ENCODE peak calls at places on chromosome 13, in six cellular contexts. H is uterus; U is BE2C; L is stomach; Z is keratinocyte; B is CD4-positive, alpha-beta T cell. P is an unnamed sample.

GRCh38 chr13:33935969-33936368 is 118.0 kb downstream of the RFC3 start:
- DNase-seq in H (no peak), Z (no peak), U (no peak), L (no peak), B (no peak), P (no peak)

GRCh38 chr13:73223372-73223781 is 164.6 kb downstream of the KLF5 start:
- DNase-seq in U (no peak), L (no peak), H (no peak), B (no peak), Z (no peak), P (no peak)

GRCh38 chr13:49932066-49932465 is 4.1 kb downstream of the SPRYD7 start:
- DNase-seq in H (no peak), Z (no peak), L (no peak), U (no peak), B (no peak), P (no peak)

GRCh38 chr13:107329991-107330390 is 762.1 kb upstream of the ARGLU1 start:
- DNase-seq in Z (no peak), H (no peak), B (no peak), L (no peak), U (no peak), P (no peak)

GRCh38 chr13:77316430-77316829 is 10.5 kb downstream of the MYCBP2 start:
- DNase-seq in B (no peak), L (no peak), Z (no peak), U (no peak), H (no peak), P (no peak)

GRCh38 chr13:48859168-48860105 is 116.3 kb upstream of the FNDC3A start:
- DNase-seq in H (no peak), B (no peak), U (no peak), Z (no peak), L (no peak), P (no peak)

GRCh38 chr13:76027131-76027530 is 391.0 kb downstream of the LMO7 start:
- DNase-seq in H (no peak), U (no peak), L (no peak), B (no peak), Z (no peak), P (no peak)

GRCh38 chr13:27830010-27830409 is 37.7 kb downstream of the GSX1 start:
- DNase-seq in Z (no peak), H (no peak), L (peak), B (peak), U (peak), P (peak)

GRCh38 chr13:103935117-103935516 is 868.9 kb upstream of the SLC10A2 start:
- DNase-seq in Z (no peak), L (no peak), U (no peak), B (no peak), H (no peak), P (no peak)

GRCh38 chr13:99626461-99627082 is 125.3 kb downstream of the TM9SF2 start:
- DNase-seq in L (no peak), Z (no peak), H (no peak), U (no peak), B (no peak), P (no peak)

GRCh38 chr13:30319130-30319529 is 11.8 kb upstream of the KATNAL1 start:
- DNase-seq in Z (no peak), U (no peak), H (no peak), B (no peak), L (no peak), P (no peak)

GRCh38 chr13:39590466-39591036 is 12.4 kb downstream of the LHFPL6 start:
- DNase-seq in B (no peak), Z (no peak), H (no peak), U (no peak), L (no peak), P (no peak)

GRCh38 chr13:48232420-48233096 is 448 bp upstream of the ITM2B start:
- DNase-seq in U (no peak), B (no peak), L (peak), Z (no peak), H (peak), P (no peak)

GRCh38 chr13:21849323-21849722 is 178.4 kb downstream of the FGF9 start:
- DNase-seq in H (no peak), L (no peak), B (no peak), U (no peak), Z (no peak), P (no peak)

GRCh38 chr13:51202477-51203046 is 19.6 kb upstream of the FAM124A start:
- DNase-seq in Z (no peak), H (no peak), L (no peak), U (no peak), B (no peak), P (no peak)

GRCh38 chr13:51731759-51732158 is 72.2 kb downstream of the DHRS12 start:
- DNase-seq in L (no peak), B (no peak), Z (no peak), H (no peak), U (no peak), P (no peak)

GRCh38 chr13:110278859-110279258 is 28.1 kb downstream of the COL4A1 start:
- DNase-seq in U (no peak), Z (no peak), L (no peak), H (no peak), B (no peak), P (no peak)

GRCh38 chr13:111017755-111018487 is 97.2 kb upstream of the ARHGEF7 start:
- DNase-seq in B (no peak), H (no peak), L (no peak), U (no peak), Z (no peak), P (no peak)

GRCh38 chr13:113647351-113648217 is 10.4 kb downstream of the ATP4B start:
- DNase-seq in B (peak), Z (no peak), L (peak), U (peak), H (peak), P (peak)

GRCh38 chr13:95298971-95299627 is 2.2 kb downstream of the ABCC4 start:
- DNase-seq in U (no peak), Z (no peak), H (no peak), L (no peak), B (no peak), P (no peak)

GRCh38 chr13:114105351-114106225 is 26.8 kb downstream of the RASA3 start:
- DNase-seq in Z (no peak), L (no peak), U (peak), B (peak), H (peak), P (no peak)

GRCh38 chr13:96299235-96299634 is 209.3 kb downstream of the HS6ST3 start:
- DNase-seq in H (no peak), B (no peak), Z (no peak), U (no peak), L (no peak), P (no peak)

GRCh38 chr13:109874444-109874920 is 88.1 kb upstream of the IRS2 start:
- DNase-seq in H (no peak), U (no peak), L (no peak), Z (no peak), B (no peak), P (no peak)

GRCh38 chr13:30600470-30600869 is 17.2 kb upstream of the USPL1 start:
- DNase-seq in B (no peak), U (no peak), Z (no peak), H (no peak), L (no peak), P (no peak)

GRCh38 chr13:35832551-35832950 is 298.6 kb downstream of the DCLK1 start:
- DNase-seq in H (no peak), L (no peak), U (no peak), Z (no peak), B (no peak), P (no peak)

GRCh38 chr13:108957369-108958012 is 328.1 kb downstream of the MYO16 start:
- DNase-seq in U (no peak), H (peak), B (no peak), Z (peak), L (no peak), P (no peak)

GRCh38 chr13:76223565-76223964 is 587.4 kb downstream of the LMO7 start:
- DNase-seq in H (no peak), B (no peak), Z (no peak), L (no peak), U (no peak), P (no peak)

GRCh38 chr13:48291730-48292129 is 11.8 kb upstream of the RB1 start:
- DNase-seq in Z (no peak), U (no peak), L (peak), H (no peak), B (no peak), P (no peak)

GRCh38 chr13:89923731-89924130 is 1423.8 kb upstream of the MIR17HG start:
- DNase-seq in L (no peak), U (no peak), B (no peak), H (no peak), Z (no peak), P (no peak)

GRCh38 chr13:36841411-36841810 is 22.4 kb downstream of the RFXAP start:
- DNase-seq in H (no peak), U (no peak), Z (no peak), B (no peak), L (no peak), P (no peak)
- TF ChIP-seq CTCF in H (no peak), U (no peak), Z (no peak), B (no peak), L (no peak), P (no peak)

DNA sequence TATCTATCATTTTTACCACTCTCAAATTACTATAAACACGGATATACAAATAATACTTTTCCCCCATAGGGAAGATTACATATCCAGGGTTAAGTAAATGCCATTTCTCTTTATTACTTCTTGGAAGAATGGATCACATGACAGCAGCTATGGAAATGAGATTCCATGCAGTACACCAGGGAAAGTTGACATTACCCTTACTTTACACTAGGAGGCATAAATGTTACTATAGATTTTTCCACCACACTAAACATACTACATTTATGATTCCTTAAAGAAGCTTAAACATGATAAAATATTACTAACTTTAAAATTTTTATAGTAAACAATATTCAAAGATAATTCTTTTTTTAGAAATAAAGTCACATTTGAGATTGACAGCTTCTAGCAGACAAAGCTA is 611.4 kb downstream of the PCDH9 start:
- DNase-seq in H (no peak), U (no peak), B (no peak), Z (no peak), L (no peak), P (no peak)
- TF ChIP-seq CTCF in H (no peak), U (peak), B (no peak), Z (peak), L (peak), P (no peak)

GRCh38 chr13:32893176-32893575 is 123.0 kb upstream of the KL start:
- DNase-seq in Z (no peak), H (no peak), B (no peak), U (no peak), L (no peak), P (no peak)
- TF ChIP-seq CTCF in Z (no peak), H (no peak), B (no peak), U (no peak), L (no peak), P (no peak)

GRCh38 chr13:79973533-79973963 is 367.4 kb downstream of the SPRY2 start:
- DNase-seq in L (no peak), U (peak), H (peak), Z (no peak), B (no peak), P (no peak)
- TF ChIP-seq CTCF in L (peak), U (peak), H (peak), Z (peak), B (no peak), P (peak)

GRCh38 chr13:44410328-44410859 is 36.8 kb downstream of the SERP2 start:
- DNase-seq in H (no peak), Z (no peak), B (no peak), L (peak), U (no peak), P (no peak)
- TF ChIP-seq CTCF in H (no peak), Z (no peak), B (no peak), L (peak), U (peak), P (no peak)

DNA sequence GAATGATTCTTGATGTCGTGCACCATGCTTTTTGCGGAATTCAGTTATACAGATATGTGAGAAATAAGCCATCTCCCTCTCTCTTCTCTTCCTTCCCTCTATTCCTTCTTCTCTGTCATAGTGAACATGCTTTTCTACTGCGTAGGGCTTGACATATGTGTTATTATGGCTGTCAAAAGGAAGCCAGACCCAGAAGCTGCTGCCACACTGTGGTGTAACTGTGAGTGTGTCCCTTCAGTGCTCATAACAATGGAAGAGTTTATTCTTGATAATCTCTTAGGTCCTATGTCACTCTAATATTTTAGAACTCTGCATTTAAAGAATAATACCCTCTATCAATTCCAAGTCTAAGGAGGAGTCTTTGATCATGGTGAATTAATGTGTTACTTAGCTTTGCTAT is 208.9 kb upstream of the TMTC4 start:
- DNase-seq in B (no peak), L (no peak), H (no peak), U (no peak), Z (no peak), P (no peak)
- TF ChIP-seq CTCF in B (no peak), L (no peak), H (no peak), U (no peak), Z (no peak), P (no peak)

DNA sequence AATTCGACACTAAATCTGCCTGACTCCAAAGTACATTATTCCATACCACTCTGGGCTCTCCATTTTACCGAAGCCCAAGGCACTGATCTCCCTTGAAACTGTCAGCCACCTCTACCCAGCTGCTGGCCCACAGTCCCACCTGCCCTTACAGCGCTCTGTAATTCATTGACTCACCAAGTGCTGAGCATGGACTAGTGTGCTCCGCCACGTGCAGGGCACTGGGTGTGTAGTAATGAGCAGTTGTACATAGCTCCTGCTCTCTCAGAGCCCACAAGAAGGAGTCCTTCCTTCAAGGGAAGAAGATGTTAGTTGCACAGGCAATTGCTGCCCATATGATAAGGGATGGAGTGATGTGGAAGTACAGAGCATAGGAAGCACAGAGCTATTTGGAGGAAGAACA is 76.6 kb upstream of the SIAH3 start:
- DNase-seq in L (no peak), U (no peak), B (no peak), Z (no peak), H (no peak), P (no peak)
- TF ChIP-seq CTCF in L (no peak), U (no peak), B (no peak), Z (no peak), H (no peak), P (no peak)

P was measured in mesothelial cell of epicardium.